ENCODE peak calls at places on chromosomes 5 and 9, in five cellular contexts. F is HCT116, A is SK-N-SH, D is K562, Y is GM12878. K is an unnamed sample. For H3K27me3, the result is how much of the 10 kb centered on the place peaks cover.

GRCh38 chr5:157750320-157750719 is 6.8 kb downstream of the LSM11 start:
- DNase-seq in F (no peak), A (no peak), D (no peak), Y (no peak), K (no peak)

GRCh38 chr5:132813599-132814440 is 718 bp downstream of the SOWAHA start:
- DNase-seq in F (no peak), A (peak), D (no peak), Y (no peak), K (no peak)

GRCh38 chr5:135024956-135025729 is 8.9 kb downstream of the PITX1 start:
- DNase-seq in F (peak), A (no peak), D (peak), Y (no peak), K (no peak)

GRCh38 chr5:130710596-130710995 is 454.5 kb downstream of the HINT1 start:
- DNase-seq in F (no peak), A (no peak), D (no peak), Y (no peak), K (no peak)

GRCh38 chr5:174935854-174936474 is 211.6 kb downstream of the MSX2 start:
- DNase-seq in F (peak), A (peak), D (peak), Y (no peak), K (peak)

GRCh38 chr9:94156549-94157407 is 72.5 kb downstream of the PTPDC1 start:
- DNase-seq in F (no peak), A (no peak), D (peak), Y (no peak), K (no peak)

GRCh38 chr9:128120061-128120740 is 7.3 kb downstream of the PTGES2 start:
- DNase-seq in F (no peak), A (no peak), D (no peak), Y (no peak), K (no peak)

GRCh38 chr5:132812123-132812948 is 766 bp upstream of the SOWAHA start:
- DNase-seq in F (no peak), A (no peak), D (no peak), Y (no peak), K (no peak)

GRCh38 chr9:72872718-72873117 is 80.1 kb downstream of the ALDH1A1 start:
- DNase-seq in F (no peak), A (no peak), D (no peak), Y (no peak), K (no peak)

GRCh38 chr5:148739023-148739422 is 84.7 kb upstream of the HTR4 start:
- DNase-seq in F (no peak), A (no peak), D (no peak), Y (no peak), K (no peak)

GRCh38 chr5:168776023-168776422 is 196.9 kb upstream of the PANK3 start:
- DNase-seq in F (no peak), A (no peak), D (no peak), Y (no peak), K (no peak)

GRCh38 chr9:87069690-87070089 is 122.4 kb upstream of the GAS1 start:
- DNase-seq in F (no peak), A (no peak), D (no peak), Y (no peak), K (no peak)

GRCh38 chr9:129247285-129248153 is 69.5 kb upstream of the IER5L start:
- DNase-seq in F (no peak), A (no peak), D (no peak), Y (no peak), K (no peak)

GRCh38 chr5:58069846-58070245 is 390.0 kb downstream of the PLK2 start:
- DNase-seq in F (no peak), A (no peak), D (no peak), Y (no peak), K (no peak)

GRCh38 chr5:120457839-120458507 is 6.1 kb upstream of the PRR16 start:
- DNase-seq in F (peak), A (no peak), D (peak), Y (peak), K (peak)

GRCh38 chr5:10580531-10581423 is 16.9 kb downstream of the ANKRD33B start:
- DNase-seq in F (no peak), A (no peak), D (no peak), Y (no peak), K (no peak)

GRCh38 chr5:127536687-127537086 is 19.2 kb downstream of the PRRC1 start:
- DNase-seq in F (no peak), A (peak), D (no peak), Y (no peak), K (no peak)

GRCh38 chr9:69412741-69413150 is 87.7 kb downstream of the ENTREP1 start:
- DNase-seq in F (peak), A (peak), D (peak), Y (no peak), K (no peak)

GRCh38 chr9:69411246-69411645 is 86.2 kb downstream of the ENTREP1 start:
- DNase-seq in F (no peak), A (no peak), D (no peak), Y (no peak), K (no peak)

GRCh38 chr9:69411931-69412740 is 87.1 kb downstream of the ENTREP1 start:
- DNase-seq in F (no peak), A (peak), D (no peak), Y (no peak), K (no peak)
- H3K4me3 ChIP-seq in F (no peak), A (no peak), D (no peak), Y (no peak), K (no peak)

GRCh38 chr5:78813286-78813685 is 164.7 kb upstream of the LHFPL2 start:
- DNase-seq in F (no peak), A (no peak), D (no peak), Y (no peak), K (no peak)

GRCh38 chr5:78808818-78809217 is 160.2 kb upstream of the LHFPL2 start:
- DNase-seq in F (no peak), A (peak), D (no peak), Y (no peak), K (no peak)

GRCh38 chr5:78810098-78810497 is 161.5 kb upstream of the LHFPL2 start:
- DNase-seq in F (no peak), A (no peak), D (no peak), Y (no peak), K (no peak)

GRCh38 chr5:78809444-78809843 is 160.9 kb upstream of the LHFPL2 start:
- DNase-seq in F (no peak), A (peak), D (no peak), Y (no peak), K (no peak)

DNA sequence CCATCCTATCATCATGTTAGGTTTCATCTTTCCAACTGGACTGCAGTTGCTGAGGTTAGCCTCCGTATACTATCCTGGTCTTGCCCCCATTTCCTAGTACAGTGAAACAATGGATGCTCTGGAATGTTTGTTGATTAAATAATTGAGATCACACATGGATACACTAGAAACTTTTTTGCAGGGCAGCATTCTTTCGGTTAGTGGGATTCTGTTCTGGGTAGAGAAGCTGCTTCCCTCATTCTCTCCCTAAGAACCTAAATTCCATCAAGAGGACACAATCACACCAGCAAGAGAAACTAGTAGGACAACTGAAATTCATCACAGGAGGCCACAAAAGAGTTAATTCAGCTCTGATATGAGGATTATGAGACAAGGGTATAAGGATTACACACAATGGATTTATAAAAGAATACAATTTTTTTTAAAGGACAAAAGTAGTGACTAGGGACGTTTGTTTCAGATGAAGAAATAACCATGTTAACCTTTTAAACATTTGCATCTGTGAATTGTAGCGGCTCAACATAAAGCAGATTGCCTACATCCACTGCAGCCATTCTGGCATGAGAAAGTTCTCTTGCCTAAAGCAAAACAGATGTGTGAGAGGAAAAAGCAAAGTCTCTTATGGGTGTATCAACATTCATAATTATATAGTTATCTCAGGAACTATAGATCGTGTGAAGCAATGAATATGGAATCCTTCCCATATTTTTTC is 162.7 kb upstream of the LHFPL2 start:
- DNase-seq in F (no peak), A (peak), D (no peak), Y (no peak), K (no peak)
- TF ChIP-seq SIN3A in F (no peak), A (no peak), D (no peak), Y (no peak), K (no peak)

DNA sequence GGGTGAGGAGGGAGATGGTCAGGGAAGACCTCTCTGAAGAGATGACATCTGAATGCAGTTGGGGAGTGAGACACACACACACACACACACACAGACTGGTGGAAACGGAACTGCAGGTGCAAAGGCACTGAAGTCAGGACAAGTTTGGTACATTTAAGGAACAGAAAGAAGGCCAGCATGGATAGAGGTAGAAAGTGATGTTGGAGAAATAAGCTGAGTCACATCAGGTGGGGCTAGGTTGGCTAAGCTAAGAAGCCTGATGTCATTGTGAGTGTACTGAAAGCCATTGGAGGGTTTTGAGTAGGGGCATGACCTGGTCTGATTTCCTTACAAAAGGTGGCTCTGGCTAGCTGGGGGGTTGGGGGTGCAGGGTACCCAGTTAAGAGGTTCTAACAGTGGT is 3.1 kb downstream of the BSPRY start:
- DNase-seq in F (no peak), A (no peak), D (no peak), Y (no peak), K (no peak)
- H3K27me3 ChIP-seq in F (under half), A (under half), D (under half), Y (under half), K (under half)

DNA sequence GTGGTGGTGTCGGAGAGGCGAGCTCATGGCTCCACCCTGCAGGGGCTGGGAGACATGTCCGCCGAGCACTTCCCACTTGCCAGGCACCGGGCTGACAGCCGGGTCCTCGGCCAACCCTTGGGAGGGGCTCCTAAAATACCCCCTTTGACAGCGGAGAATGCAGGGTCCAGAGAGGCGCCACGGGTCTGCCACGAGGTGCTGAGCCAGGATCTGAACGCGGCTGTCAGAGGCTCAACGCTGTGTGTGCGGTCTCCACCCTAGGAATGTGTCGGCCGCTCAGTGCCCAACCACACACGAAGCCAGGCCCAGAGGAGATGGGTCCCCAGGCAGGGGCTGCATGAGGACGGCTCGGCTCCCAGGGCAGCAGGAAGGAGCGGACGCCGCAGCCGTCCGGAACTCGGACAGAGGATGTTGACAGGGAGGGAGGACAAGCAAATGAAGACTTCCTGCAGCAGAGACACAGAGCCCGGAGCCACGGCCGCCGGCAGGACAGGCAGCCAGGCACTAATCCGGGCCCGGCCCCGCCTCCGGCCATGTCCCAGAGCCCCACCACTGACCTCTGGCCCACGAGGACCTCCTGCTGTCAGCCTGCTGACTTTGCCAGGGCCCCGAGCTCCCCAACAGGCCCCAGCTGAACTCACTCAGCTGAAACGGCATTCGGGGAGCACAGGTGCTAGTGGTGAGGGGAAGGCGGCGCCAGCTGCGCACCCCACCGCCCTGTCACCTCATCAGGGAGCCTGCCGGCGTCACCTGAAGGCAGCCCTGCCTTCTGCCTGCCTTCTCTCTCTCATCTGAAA is 12.8 kb downstream of the VAV2 start:
- DNase-seq in F (no peak), A (peak), D (no peak), Y (no peak), K (no peak)
- H3K4me3 ChIP-seq in F (no peak), A (no peak), D (no peak), Y (peak), K (no peak)

GRCh38 chr9:26955222-26955903 is 849 bp upstream of the IFT74 start:
- DNase-seq in F (no peak), A (no peak), D (peak), Y (no peak), K (no peak)
- TF ChIP-seq SIN3A in F (no peak), A (no peak), D (no peak), Y (no peak), K (no peak)

GRCh38 chr9:130915096-130915447 is 18.5 kb upstream of the QRFP start:
- DNase-seq in F (no peak), A (no peak), D (peak), Y (no peak), K (no peak)
- H3K27me3 ChIP-seq in F (under half), A (under half), D (half or more), Y (under half), K (under half)

GRCh38 chr5:113487411-113487778 is 858 bp downstream of the MCC start:
- DNase-seq in F (peak), A (no peak), D (no peak), Y (no peak), K (no peak)
- H3K4me3 ChIP-seq in F (peak), A (peak), D (no peak), Y (peak), K (peak)

K was measured in Panc1.